ENCODE peak calls at places on chromosomes 1 and 21, in eight cellular contexts. One of them, this sample, is unnamed.

GRCh38 chr1:39204441-39205081 is at the start of gene MACF1:
- DNase-seq in upper lobe of right lung: no peak
- DNase-seq in colonic mucosa: peak; percentile 60
- DNase-seq in upper lobe of left lung: no peak
- DNase-seq in hepatocyte: peak; percentile 86
- DNase-seq in transverse colon: peak; percentile 55
- DNase-seq in PC-9: no peak
- DNase-seq in tibial artery: peak; percentile 86
- DNase-seq in this sample: peak; percentile 26

GRCh38 chr1:181038399-181038873 is 4.7 kb downstream of the MR1 start:
- DNase-seq in upper lobe of right lung: no peak
- DNase-seq in colonic mucosa: peak; percentile 72
- DNase-seq in upper lobe of left lung: no peak
- DNase-seq in hepatocyte: peak; percentile 69
- DNase-seq in transverse colon: peak; percentile 57
- DNase-seq in PC-9: peak; percentile 60
- DNase-seq in tibial artery: no peak
- DNase-seq in this sample: peak; percentile 69

GRCh38 chr1:23402286-23403037 is 22.1 kb downstream of the TCEA3 start:
- DNase-seq in upper lobe of right lung: no peak
- DNase-seq in colonic mucosa: peak; percentile 40
- DNase-seq in upper lobe of left lung: no peak
- DNase-seq in hepatocyte: no peak
- DNase-seq in transverse colon: peak; percentile 61
- DNase-seq in PC-9: no peak
- DNase-seq in tibial artery: no peak
- DNase-seq in this sample: no peak

GRCh38 chr1:10402729-10403274 is 3.9 kb downstream of the PGD start:
- DNase-seq in upper lobe of right lung: no peak
- DNase-seq in colonic mucosa: no peak
- DNase-seq in upper lobe of left lung: no peak
- DNase-seq in hepatocyte: no peak
- DNase-seq in transverse colon: no peak
- DNase-seq in PC-9: no peak
- DNase-seq in tibial artery: no peak
- DNase-seq in this sample: no peak

GRCh38 chr1:27522860-27523665 is 33.1 kb upstream of the WASF2 start:
- DNase-seq in upper lobe of right lung: no peak
- DNase-seq in colonic mucosa: no peak
- DNase-seq in upper lobe of left lung: no peak
- DNase-seq in hepatocyte: peak; percentile 68
- DNase-seq in transverse colon: no peak
- DNase-seq in PC-9: no peak
- DNase-seq in tibial artery: peak; percentile 78
- DNase-seq in this sample: no peak

GRCh38 chr1:41487729-41488598 is 3.5 kb upstream of the EDN2 start:
- DNase-seq in upper lobe of right lung: no peak
- DNase-seq in colonic mucosa: no peak
- DNase-seq in upper lobe of left lung: no peak
- DNase-seq in hepatocyte: no peak
- DNase-seq in transverse colon: no peak
- DNase-seq in PC-9: no peak
- DNase-seq in tibial artery: no peak
- DNase-seq in this sample: no peak

GRCh38 chr1:96473791-96474452 is 247.7 kb upstream of the PTBP2 start:
- DNase-seq in upper lobe of right lung: no peak
- DNase-seq in colonic mucosa: no peak
- DNase-seq in upper lobe of left lung: no peak
- DNase-seq in hepatocyte: no peak
- DNase-seq in transverse colon: no peak
- DNase-seq in PC-9: peak; percentile 10
- DNase-seq in tibial artery: no peak
- DNase-seq in this sample: peak; percentile 75

GRCh38 chr21:37529649-37530048 is 163.1 kb downstream of the DYRK1A start:
- DNase-seq in upper lobe of right lung: no peak
- DNase-seq in colonic mucosa: no peak
- DNase-seq in upper lobe of left lung: no peak
- DNase-seq in hepatocyte: no peak
- DNase-seq in transverse colon: no peak
- DNase-seq in PC-9: no peak
- DNase-seq in tibial artery: no peak
- DNase-seq in this sample: no peak

GRCh38 chr1:155457237-155457636 is 105.4 kb downstream of the ASH1L start:
- DNase-seq in upper lobe of right lung: no peak
- DNase-seq in colonic mucosa: no peak
- DNase-seq in upper lobe of left lung: no peak
- DNase-seq in hepatocyte: no peak
- DNase-seq in transverse colon: no peak
- DNase-seq in PC-9: no peak
- DNase-seq in tibial artery: no peak
- DNase-seq in this sample: no peak

GRCh38 chr1:24849653-24850295 is 80.3 kb downstream of the RUNX3 start:
- DNase-seq in upper lobe of right lung: no peak
- DNase-seq in colonic mucosa: peak; percentile 40
- DNase-seq in upper lobe of left lung: no peak
- DNase-seq in hepatocyte: peak; percentile 59
- DNase-seq in transverse colon: peak; percentile 42
- DNase-seq in PC-9: no peak
- DNase-seq in tibial artery: no peak
- DNase-seq in this sample: no peak

GRCh38 chr21:36927718-36928117 is 38.8 kb downstream of the HLCS start:
- DNase-seq in upper lobe of right lung: peak; percentile 76
- DNase-seq in colonic mucosa: peak; percentile 87
- DNase-seq in upper lobe of left lung: no peak
- DNase-seq in hepatocyte: peak; percentile 91
- DNase-seq in transverse colon: peak; percentile 87
- DNase-seq in PC-9: peak; percentile 43
- DNase-seq in tibial artery: peak; percentile 83
- DNase-seq in this sample: peak; percentile 65

DNA sequence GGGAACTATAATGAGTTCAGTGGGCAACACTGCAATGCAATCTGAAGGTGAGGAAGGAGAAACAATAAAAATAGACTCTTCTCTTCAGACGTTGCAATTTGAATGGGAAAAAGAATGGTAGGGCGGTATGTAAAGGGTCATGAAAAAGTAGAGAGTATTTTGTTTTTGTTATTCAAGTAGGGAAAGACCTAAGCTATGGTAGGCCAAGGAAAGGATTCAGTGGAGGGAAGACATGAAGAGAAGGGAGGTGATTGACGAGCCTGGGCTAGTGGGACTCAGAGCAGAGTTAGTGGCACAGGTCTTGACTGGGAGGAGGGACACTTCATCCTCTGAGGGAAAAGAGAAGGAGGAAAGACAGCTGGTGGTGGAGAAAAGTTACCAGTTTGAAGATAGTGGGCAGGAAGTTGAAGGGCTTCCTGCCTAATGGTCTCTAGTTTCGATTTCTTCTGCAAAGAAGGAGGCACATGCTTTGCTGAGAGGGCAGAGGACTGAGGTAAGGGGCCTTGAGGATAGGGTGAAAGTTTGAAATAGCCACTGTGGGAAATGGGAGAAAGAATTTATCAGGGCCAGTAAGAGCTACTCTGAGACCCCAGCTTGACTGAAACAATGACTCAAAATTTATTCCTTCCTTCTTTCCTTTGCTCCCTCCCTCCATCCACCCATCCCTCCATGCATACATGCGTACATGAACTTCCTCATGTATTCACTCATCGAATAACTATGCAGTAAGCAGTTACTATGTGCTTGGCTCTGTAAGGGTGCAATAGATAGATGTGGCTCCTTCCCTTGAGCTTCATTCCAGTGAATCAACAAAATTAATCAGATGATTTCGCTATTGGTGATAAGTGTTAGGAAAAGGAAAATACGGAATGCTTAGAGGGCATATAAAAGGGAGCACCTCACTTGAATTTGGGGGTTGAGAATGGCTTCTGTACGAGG is 4.2 kb downstream of the CD48 start:
- DNase-seq in upper lobe of right lung: no peak
- DNase-seq in colonic mucosa: no peak
- DNase-seq in upper lobe of left lung: no peak
- DNase-seq in hepatocyte: no peak
- DNase-seq in transverse colon: no peak
- DNase-seq in PC-9: no peak
- DNase-seq in tibial artery: no peak
- DNase-seq in this sample: no peak
- H3K27ac ChIP-seq in upper lobe of right lung: peak overlapping the region; percentile 36
- H3K27ac ChIP-seq in colonic mucosa: peak overlapping the region; percentile 32
- H3K27ac ChIP-seq in upper lobe of left lung: peak overlapping the region; percentile 71
- H3K27ac ChIP-seq in hepatocyte: no peak overlapping the region
- H3K27ac ChIP-seq in transverse colon: peak overlapping the region; percentile 77
- H3K27ac ChIP-seq in PC-9: no peak overlapping the region
- H3K27ac ChIP-seq in tibial artery: no peak overlapping the region
- H3K27ac ChIP-seq in this sample: no peak overlapping the region

GRCh38 chr1:18324246-18324645 is 156.5 kb upstream of the KLHDC7A start:
- DNase-seq in upper lobe of right lung: no peak
- DNase-seq in colonic mucosa: no peak
- DNase-seq in upper lobe of left lung: no peak
- DNase-seq in hepatocyte: no peak
- DNase-seq in transverse colon: no peak
- DNase-seq in PC-9: no peak
- DNase-seq in tibial artery: no peak
- DNase-seq in this sample: no peak
- TF ChIP-seq CTCF in upper lobe of right lung: peak; percentile 27
- TF ChIP-seq CTCF in colonic mucosa: no peak
- TF ChIP-seq CTCF in upper lobe of left lung: no peak
- TF ChIP-seq CTCF in hepatocyte: peak; percentile 10
- TF ChIP-seq CTCF in transverse colon: no peak
- TF ChIP-seq CTCF in PC-9: peak; percentile 28
- TF ChIP-seq CTCF in tibial artery: no peak
- TF ChIP-seq CTCF in this sample: no peak

DNA sequence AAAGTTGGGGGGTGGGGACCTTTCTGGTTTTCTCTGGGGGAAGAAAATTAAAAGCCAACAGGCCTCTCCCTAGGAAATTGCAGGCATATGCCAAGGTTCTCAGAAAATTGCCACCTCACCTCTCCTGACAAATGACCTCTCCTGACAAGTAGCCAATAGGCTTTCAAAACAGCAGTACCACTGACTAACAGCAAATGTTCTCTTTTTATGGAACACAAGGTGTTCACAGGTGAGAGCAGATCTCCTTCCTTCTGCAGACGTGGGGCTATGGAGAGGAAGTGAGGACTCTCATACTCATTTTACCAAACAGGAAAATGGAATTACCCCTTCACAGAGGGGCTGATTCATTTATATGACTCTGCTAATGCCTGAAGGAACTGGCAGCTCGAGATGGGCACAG is 32.7 kb upstream of the SUCO start:
- DNase-seq in upper lobe of right lung: no peak
- DNase-seq in colonic mucosa: no peak
- DNase-seq in upper lobe of left lung: no peak
- DNase-seq in hepatocyte: no peak
- DNase-seq in transverse colon: no peak
- DNase-seq in PC-9: no peak
- DNase-seq in tibial artery: no peak
- DNase-seq in this sample: no peak
- H3K27ac ChIP-seq in upper lobe of right lung: no peak overlapping the region
- H3K27ac ChIP-seq in colonic mucosa: no peak overlapping the region
- H3K27ac ChIP-seq in upper lobe of left lung: no peak overlapping the region
- H3K27ac ChIP-seq in hepatocyte: peak overlapping the region; percentile 92
- H3K27ac ChIP-seq in transverse colon: no peak overlapping the region
- H3K27ac ChIP-seq in PC-9: peak overlapping the region; percentile 41
- H3K27ac ChIP-seq in tibial artery: no peak overlapping the region
- H3K27ac ChIP-seq in this sample: no peak overlapping the region

GRCh38 chr1:48876221-48876785 is 99.6 kb upstream of the BEND5 start:
- DNase-seq in upper lobe of right lung: no peak
- DNase-seq in colonic mucosa: no peak
- DNase-seq in upper lobe of left lung: no peak
- DNase-seq in hepatocyte: peak; percentile 11
- DNase-seq in transverse colon: no peak
- DNase-seq in PC-9: no peak
- DNase-seq in tibial artery: no peak
- DNase-seq in this sample: peak; percentile 46
- TF ChIP-seq CTCF in upper lobe of right lung: no peak
- TF ChIP-seq CTCF in colonic mucosa: no peak
- TF ChIP-seq CTCF in upper lobe of left lung: no peak
- TF ChIP-seq CTCF in hepatocyte: no peak
- TF ChIP-seq CTCF in transverse colon: no peak
- TF ChIP-seq CTCF in PC-9: no peak
- TF ChIP-seq CTCF in tibial artery: no peak
- TF ChIP-seq CTCF in this sample: no peak

DNA sequence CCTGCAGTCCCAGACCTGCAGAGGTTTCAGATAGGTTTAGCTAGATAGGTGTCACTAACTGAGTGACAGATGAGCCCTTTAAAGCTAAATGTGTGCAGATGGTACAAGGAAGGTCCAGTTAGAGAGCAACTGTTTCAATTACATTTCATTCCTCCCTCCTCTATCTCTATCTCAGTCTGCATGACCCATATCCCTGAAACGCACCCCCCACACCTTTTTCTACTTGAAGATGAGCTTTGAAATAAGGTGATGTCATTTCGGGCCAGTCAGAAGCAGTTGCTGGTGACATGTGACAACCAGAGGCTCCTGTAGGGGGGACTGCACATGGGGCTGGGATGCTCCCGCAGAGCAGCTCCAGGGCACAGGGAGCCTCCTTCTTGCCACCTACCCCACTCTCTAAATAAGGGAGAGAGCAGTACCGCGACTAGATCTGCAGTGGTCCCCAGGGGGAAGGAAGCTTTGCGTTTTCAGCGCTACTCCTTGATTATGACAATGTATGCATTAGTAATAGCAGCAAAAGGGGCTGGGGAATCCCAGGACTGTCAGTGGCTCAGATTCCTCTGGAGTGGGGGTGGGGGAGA is 4.3 kb downstream of the ATP8B2 start:
- DNase-seq in upper lobe of right lung: no peak
- DNase-seq in colonic mucosa: no peak
- DNase-seq in upper lobe of left lung: no peak
- DNase-seq in hepatocyte: no peak
- DNase-seq in transverse colon: no peak
- DNase-seq in PC-9: no peak
- DNase-seq in tibial artery: no peak
- DNase-seq in this sample: no peak
- H3K27ac ChIP-seq in upper lobe of right lung: no peak overlapping the region
- H3K27ac ChIP-seq in colonic mucosa: no peak overlapping the region
- H3K27ac ChIP-seq in upper lobe of left lung: no peak overlapping the region
- H3K27ac ChIP-seq in hepatocyte: no peak overlapping the region
- H3K27ac ChIP-seq in transverse colon: peak overlapping the region; percentile 97
- H3K27ac ChIP-seq in PC-9: no peak overlapping the region
- H3K27ac ChIP-seq in tibial artery: peak overlapping the region; percentile 99
- H3K27ac ChIP-seq in this sample: peak overlapping the region; percentile 99